ENCODE peak calls at places on chromosomes 2 and 18, in eight cellular contexts. One of them, this sample, is unnamed.

GRCh38 chr2:168841445-168841844 is 39.0 kb downstream of the NOSTRIN start:
- DNase-seq in cardiac muscle cell: no peak
- DNase-seq in endodermal cell: no peak
- DNase-seq in AG04450: no peak
- DNase-seq in B cell: no peak
- DNase-seq in OCI-LY7: no peak
- DNase-seq in left lung: no peak
- DNase-seq in HL-60: no peak
- DNase-seq in this sample: no peak

GRCh38 chr2:70930371-70931329 is 5.0 kb upstream of the ATP6V1B1 start:
- DNase-seq in cardiac muscle cell: no peak
- DNase-seq in endodermal cell: no peak
- DNase-seq in AG04450: no peak
- DNase-seq in B cell: no peak
- DNase-seq in OCI-LY7: no peak
- DNase-seq in left lung: no peak
- DNase-seq in HL-60: no peak
- DNase-seq in this sample: no peak

GRCh38 chr2:28904295-28904694 is 9.8 kb downstream of the WDR43 start:
- DNase-seq in cardiac muscle cell: no peak
- DNase-seq in endodermal cell: no peak
- DNase-seq in AG04450: no peak
- DNase-seq in B cell: no peak
- DNase-seq in OCI-LY7: no peak
- DNase-seq in left lung: no peak
- DNase-seq in HL-60: no peak
- DNase-seq in this sample: no peak

GRCh38 chr2:208608436-208608835 is 201.8 kb downstream of the PTH2R start:
- DNase-seq in cardiac muscle cell: no peak
- DNase-seq in endodermal cell: no peak
- DNase-seq in AG04450: no peak
- DNase-seq in B cell: no peak
- DNase-seq in OCI-LY7: no peak
- DNase-seq in left lung: no peak
- DNase-seq in HL-60: no peak
- DNase-seq in this sample: no peak

GRCh38 chr2:20016346-20016745 is 3.9 kb upstream of the MATN3 start:
- DNase-seq in cardiac muscle cell: no peak
- DNase-seq in endodermal cell: peak; percentile 71
- DNase-seq in AG04450: no peak
- DNase-seq in B cell: no peak
- DNase-seq in OCI-LY7: no peak
- DNase-seq in left lung: no peak
- DNase-seq in HL-60: no peak
- DNase-seq in this sample: no peak

GRCh38 chr2:105510761-105511669 is 112.2 kb upstream of the FHL2 start:
- DNase-seq in cardiac muscle cell: no peak
- DNase-seq in endodermal cell: no peak
- DNase-seq in AG04450: no peak
- DNase-seq in B cell: no peak
- DNase-seq in OCI-LY7: peak; percentile 4
- DNase-seq in left lung: no peak
- DNase-seq in HL-60: no peak
- DNase-seq in this sample: no peak

GRCh38 chr2:111196435-111196834 is 75.7 kb downstream of the BCL2L11 start:
- DNase-seq in cardiac muscle cell: no peak
- DNase-seq in endodermal cell: peak; percentile 14
- DNase-seq in AG04450: no peak
- DNase-seq in B cell: no peak
- DNase-seq in OCI-LY7: no peak
- DNase-seq in left lung: no peak
- DNase-seq in HL-60: no peak
- DNase-seq in this sample: no peak

GRCh38 chr2:202494856-202495604 is 118.9 kb downstream of the BMPR2 start:
- DNase-seq in cardiac muscle cell: no peak
- DNase-seq in endodermal cell: peak; percentile 75
- DNase-seq in AG04450: no peak
- DNase-seq in B cell: no peak
- DNase-seq in OCI-LY7: no peak
- DNase-seq in left lung: no peak
- DNase-seq in HL-60: no peak
- DNase-seq in this sample: no peak

GRCh38 chr2:189582140-189582825 is 1.7 kb upstream of the SLC40A1 start:
- DNase-seq in cardiac muscle cell: no peak
- DNase-seq in endodermal cell: no peak
- DNase-seq in AG04450: no peak
- DNase-seq in B cell: no peak
- DNase-seq in OCI-LY7: no peak
- DNase-seq in left lung: no peak
- DNase-seq in HL-60: no peak
- DNase-seq in this sample: no peak

GRCh38 chr2:189580267-189580661 is 322 bp downstream of the SLC40A1 start:
- DNase-seq in cardiac muscle cell: peak; percentile 44
- DNase-seq in endodermal cell: peak; percentile 84
- DNase-seq in AG04450: no peak
- DNase-seq in B cell: no peak
- DNase-seq in OCI-LY7: no peak
- DNase-seq in left lung: peak; percentile 43
- DNase-seq in HL-60: peak; percentile 35
- DNase-seq in this sample: no peak

GRCh38 chr2:189580662-189581353 is at the start of gene SLC40A1:
- DNase-seq in cardiac muscle cell: peak; percentile 93
- DNase-seq in endodermal cell: peak; percentile 87
- DNase-seq in AG04450: no peak
- DNase-seq in B cell: peak; percentile 43
- DNase-seq in OCI-LY7: no peak
- DNase-seq in left lung: peak; percentile 82
- DNase-seq in HL-60: peak; percentile 29
- DNase-seq in this sample: no peak

GRCh38 chr2:189579585-189579984 is 1.0 kb downstream of the SLC40A1 start:
- DNase-seq in cardiac muscle cell: no peak
- DNase-seq in endodermal cell: no peak
- DNase-seq in AG04450: no peak
- DNase-seq in B cell: no peak
- DNase-seq in OCI-LY7: no peak
- DNase-seq in left lung: no peak
- DNase-seq in HL-60: peak; percentile 63
- DNase-seq in this sample: no peak

DNA sequence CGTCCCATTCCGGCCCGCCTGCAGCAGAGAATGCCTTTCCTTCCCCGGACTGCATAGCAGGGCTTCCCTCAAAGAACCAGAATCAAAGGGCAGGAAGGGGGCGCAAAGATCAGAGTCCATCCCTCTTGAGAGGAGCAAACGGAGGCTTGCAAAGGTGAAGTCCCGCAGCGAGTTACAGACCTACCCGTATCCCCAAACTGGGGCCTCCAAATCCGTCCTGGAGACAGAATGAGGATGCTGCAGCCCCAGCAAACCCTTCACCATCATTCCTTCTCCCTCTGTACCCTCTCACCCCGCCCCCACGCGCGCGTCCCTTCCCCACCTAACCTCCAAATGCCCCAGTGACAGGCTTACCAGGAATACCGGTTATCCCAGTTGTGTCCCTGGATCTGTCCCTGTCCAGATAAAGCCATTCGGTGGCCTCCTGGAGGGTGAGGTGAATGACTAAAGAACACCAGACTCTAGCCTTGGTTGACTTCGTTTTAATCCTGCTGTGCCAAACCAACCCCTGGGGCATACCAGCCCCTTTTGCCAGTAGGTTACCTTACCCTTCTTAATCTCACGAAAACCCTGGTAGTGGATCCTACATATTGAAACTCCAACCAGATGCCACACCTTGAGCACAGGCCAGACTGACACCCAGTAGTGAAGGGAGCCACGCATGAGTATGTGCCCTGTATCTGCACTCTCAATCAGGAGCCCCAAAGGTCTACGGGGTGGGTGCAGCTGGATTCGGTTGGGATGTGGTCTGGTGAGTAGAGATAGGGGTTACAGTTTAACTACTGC is 961 bp upstream of the SLC40A1 start:
- DNase-seq in cardiac muscle cell: no peak
- DNase-seq in endodermal cell: peak; percentile 83
- DNase-seq in AG04450: no peak
- DNase-seq in B cell: no peak
- DNase-seq in OCI-LY7: no peak
- DNase-seq in left lung: no peak
- DNase-seq in HL-60: no peak
- DNase-seq in this sample: no peak
- TF ChIP-seq CTCF in cardiac muscle cell: no peak
- TF ChIP-seq CTCF in endodermal cell: peak; percentile 25
- TF ChIP-seq CTCF in AG04450: no peak
- TF ChIP-seq CTCF in B cell: no peak
- TF ChIP-seq CTCF in OCI-LY7: no peak
- TF ChIP-seq CTCF in left lung: no peak
- TF ChIP-seq CTCF in HL-60: no peak
- TF ChIP-seq CTCF in this sample: no peak

DNA sequence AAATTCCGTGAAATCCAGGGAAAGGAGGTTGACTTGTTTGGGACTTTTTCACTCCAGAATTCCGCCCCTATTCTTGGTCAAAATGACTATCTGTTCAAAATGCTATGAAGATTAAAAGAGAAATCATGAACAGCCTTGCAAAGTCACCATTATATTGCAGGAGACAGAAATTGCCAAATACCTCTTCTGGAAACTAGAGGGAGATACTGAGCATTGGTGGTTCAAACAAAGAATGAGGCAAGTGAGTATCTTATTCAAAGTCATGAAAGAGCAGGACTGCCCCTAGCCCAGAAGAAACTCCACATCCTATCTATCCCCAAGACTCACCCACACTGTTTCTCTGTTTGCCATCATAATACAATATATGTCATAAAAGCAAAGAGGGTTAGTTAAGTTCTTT is 862.3 kb upstream of the POU3F3 start:
- DNase-seq in cardiac muscle cell: no peak
- DNase-seq in endodermal cell: no peak
- DNase-seq in AG04450: no peak
- DNase-seq in B cell: no peak
- DNase-seq in OCI-LY7: peak; percentile 15
- DNase-seq in left lung: no peak
- DNase-seq in HL-60: no peak
- DNase-seq in this sample: no peak
- TF ChIP-seq CTCF in cardiac muscle cell: no peak
- TF ChIP-seq CTCF in endodermal cell: peak; percentile 78
- TF ChIP-seq CTCF in AG04450: no peak
- TF ChIP-seq CTCF in B cell: no peak
- TF ChIP-seq CTCF in OCI-LY7: peak; percentile 67
- TF ChIP-seq CTCF in left lung: no peak
- TF ChIP-seq CTCF in HL-60: peak; percentile 10
- TF ChIP-seq CTCF in this sample: no peak

DNA sequence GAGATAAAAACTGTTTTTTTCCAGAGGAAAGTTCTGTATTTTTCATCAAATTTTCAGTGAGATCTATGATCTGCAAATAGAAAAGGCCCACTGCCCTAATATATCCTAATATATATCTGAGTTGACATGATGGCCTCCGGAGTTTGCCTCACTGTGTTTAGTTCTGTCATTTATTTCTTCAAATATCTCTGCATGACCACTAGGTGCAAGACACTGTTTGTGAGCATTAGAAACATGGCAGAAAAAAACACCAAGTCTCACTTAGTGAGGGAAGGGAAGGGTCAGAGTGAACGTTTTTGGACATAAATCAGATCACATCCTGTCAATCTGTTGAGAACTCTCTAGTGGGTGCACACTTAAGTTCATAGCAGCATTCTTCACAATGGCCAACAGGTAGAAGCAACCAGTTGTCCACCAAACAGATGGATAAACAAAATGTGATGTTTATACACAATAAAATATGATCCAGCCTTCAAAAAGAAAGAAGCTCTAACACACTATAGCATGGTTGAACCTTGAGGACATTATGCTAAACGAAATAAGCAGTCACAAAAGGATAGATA is 53.4 kb downstream of the SPIRE1 start:
- DNase-seq in cardiac muscle cell: no peak
- DNase-seq in endodermal cell: no peak
- DNase-seq in AG04450: no peak
- DNase-seq in B cell: no peak
- DNase-seq in OCI-LY7: no peak
- DNase-seq in left lung: no peak
- DNase-seq in HL-60: no peak
- DNase-seq in this sample: no peak
- TF ChIP-seq CTCF in cardiac muscle cell: peak; percentile 5
- TF ChIP-seq CTCF in endodermal cell: peak; percentile 48
- TF ChIP-seq CTCF in AG04450: no peak
- TF ChIP-seq CTCF in B cell: no peak
- TF ChIP-seq CTCF in OCI-LY7: peak; percentile 39
- TF ChIP-seq CTCF in left lung: no peak
- TF ChIP-seq CTCF in HL-60: no peak
- TF ChIP-seq CTCF in this sample: no peak

GRCh38 chr2:75610671-75611070 is 35.9 kb upstream of the MRPL19 start:
- DNase-seq in cardiac muscle cell: no peak
- DNase-seq in endodermal cell: no peak
- DNase-seq in AG04450: no peak
- DNase-seq in B cell: no peak
- DNase-seq in OCI-LY7: no peak
- DNase-seq in left lung: no peak
- DNase-seq in HL-60: no peak
- DNase-seq in this sample: no peak

GRCh38 chr2:75616933-75617332 is 29.6 kb upstream of the MRPL19 start:
- DNase-seq in cardiac muscle cell: no peak
- DNase-seq in endodermal cell: no peak
- DNase-seq in AG04450: no peak
- DNase-seq in B cell: no peak
- DNase-seq in OCI-LY7: no peak
- DNase-seq in left lung: no peak
- DNase-seq in HL-60: no peak
- DNase-seq in this sample: no peak

GRCh38 chr2:75612108-75612861 is 34.3 kb upstream of the MRPL19 start:
- DNase-seq in cardiac muscle cell: no peak
- DNase-seq in endodermal cell: no peak
- DNase-seq in AG04450: no peak
- DNase-seq in B cell: no peak
- DNase-seq in OCI-LY7: no peak
- DNase-seq in left lung: no peak
- DNase-seq in HL-60: no peak
- DNase-seq in this sample: no peak

GRCh38 chr2:75612862-75613243 is 33.7 kb upstream of the MRPL19 start:
- DNase-seq in cardiac muscle cell: no peak
- DNase-seq in endodermal cell: no peak
- DNase-seq in AG04450: no peak
- DNase-seq in B cell: no peak
- DNase-seq in OCI-LY7: no peak
- DNase-seq in left lung: no peak
- DNase-seq in HL-60: no peak
- DNase-seq in this sample: no peak

DNA sequence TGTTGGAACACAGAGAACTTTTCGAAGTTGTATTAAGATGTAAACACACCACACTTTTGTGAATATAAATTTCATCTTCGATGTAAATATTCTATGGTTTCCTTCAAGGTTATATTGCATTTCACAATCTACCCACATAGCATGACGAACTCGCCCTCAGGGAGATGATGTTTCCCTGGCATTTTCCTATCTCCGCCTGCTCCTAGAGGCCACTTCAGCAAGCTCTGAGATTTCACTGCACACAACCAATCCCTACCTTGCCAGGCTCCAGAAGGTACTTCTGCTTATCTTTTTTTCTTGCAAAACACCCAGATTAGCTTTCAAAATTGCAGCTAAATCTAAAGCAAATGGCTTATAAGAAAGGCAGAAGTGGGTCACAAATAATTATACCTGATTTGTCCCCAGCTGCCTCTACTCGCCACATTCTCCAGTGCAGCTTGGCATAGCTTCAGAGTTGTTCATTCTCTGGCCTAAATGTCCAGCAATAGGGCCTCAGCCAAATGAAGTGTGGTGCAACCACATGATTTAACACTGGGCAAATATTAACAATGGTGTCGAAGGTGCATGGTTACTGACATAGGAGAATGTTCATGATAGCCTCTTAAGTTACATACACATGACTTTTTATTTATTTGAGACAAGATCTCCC is 32.4 kb upstream of the MRPL19 start:
- DNase-seq in cardiac muscle cell: no peak
- DNase-seq in endodermal cell: no peak
- DNase-seq in AG04450: no peak
- DNase-seq in B cell: no peak
- DNase-seq in OCI-LY7: no peak
- DNase-seq in left lung: no peak
- DNase-seq in HL-60: no peak
- DNase-seq in this sample: no peak
- TF ChIP-seq CTCF in cardiac muscle cell: no peak
- TF ChIP-seq CTCF in endodermal cell: no peak
- TF ChIP-seq CTCF in AG04450: no peak
- TF ChIP-seq CTCF in B cell: no peak
- TF ChIP-seq CTCF in OCI-LY7: no peak
- TF ChIP-seq CTCF in left lung: no peak
- TF ChIP-seq CTCF in HL-60: no peak
- TF ChIP-seq CTCF in this sample: no peak

This sample was measured in esophagus squamous epithelium.